ENCODE peak calls at places on chromosomes 3 and 15, in six cellular contexts. T is cardiac muscle cell, A is H1, H is neuronal stem cell, F is SK-N-SH, G is heart left ventricle. X is an unnamed sample.

GRCh38 chr3:177196473-177197040 is 725 bp downstream of the TBL1XR1 start:
- DNase-seq in H (peak; percentile 49), F (peak; percentile 79), G (no peak), A (peak; percentile 55), T (peak; percentile 70), X (no peak)

GRCh38 chr15:34637305-34637704 is 53.9 kb upstream of the GOLGA8B start:
- DNase-seq in A (no peak), G (no peak), T (no peak), H (no peak), F (no peak), X (no peak)

GRCh38 chr15:100715571-100716455 is 113.4 kb downstream of the ASB7 start:
- DNase-seq in A (peak; percentile 29), T (peak; percentile 41), G (no peak), H (no peak), F (no peak), X (no peak)

GRCh38 chr15:85692873-85693272 is 101.9 kb downstream of the KLHL25 start:
- DNase-seq in A (no peak), G (no peak), H (no peak), T (no peak), F (no peak), X (no peak)

GRCh38 chr3:101809178-101810022 is 30.4 kb downstream of the NXPE3 start:
- DNase-seq in A (no peak), G (no peak), T (peak; percentile 67), F (peak; percentile 39), H (peak; percentile 36), X (no peak)

GRCh38 chr3:122265937-122266336 is 59.1 kb upstream of the CSTA start:
- DNase-seq in F (no peak), A (no peak), T (no peak), H (no peak), G (no peak), X (no peak)

GRCh38 chr15:63473999-63474809 is 30.2 kb upstream of the USP3 start:
- DNase-seq in G (no peak), H (no peak), T (peak; percentile 28), A (peak; percentile 62), F (no peak), X (no peak)

GRCh38 chr3:194985031-194985578 is 285.9 kb downstream of the XXYLT1 start:
- DNase-seq in F (no peak), G (peak; percentile 79), T (peak; percentile 66), H (peak; percentile 44), A (peak; percentile 82), X (peak; percentile 37)

GRCh38 chr15:51678081-51678480 is 3.2 kb upstream of the SCG3 start:
- DNase-seq in G (no peak), T (no peak), F (no peak), A (no peak), H (no peak), X (no peak)

GRCh38 chr3:194472290-194472920 is 14.4 kb downstream of the ATP13A3 start:
- DNase-seq in A (no peak), T (peak; percentile 69), H (peak; percentile 39), F (peak; percentile 40), G (no peak), X (no peak)

GRCh38 chr15:90306560-90306959 is 41.1 kb downstream of the NGRN start:
- DNase-seq in G (no peak), F (no peak), T (no peak), A (no peak), H (no peak), X (no peak)

GRCh38 chr15:49421991-49422390 is 1.1 kb upstream of the FGF7 start:
- DNase-seq in A (no peak), F (peak; percentile 23), T (peak; percentile 49), G (peak; percentile 25), H (peak; percentile 40), X (peak; percentile 16)

GRCh38 chr15:25863067-25863967 is at the start of gene ATP10A:
- DNase-seq in H (peak; percentile 24), A (peak; percentile 73), G (peak; percentile 49), F (peak; percentile 56), T (peak; percentile 50), X (no peak)

GRCh38 chr3:171428321-171428787 is 31.9 kb downstream of the TNIK start:
- DNase-seq in T (no peak), G (no peak), A (no peak), H (no peak), F (no peak), X (peak; percentile 33)

GRCh38 chr3:34858067-34858466 is 781.3 kb upstream of the ARPP21 start:
- DNase-seq in H (no peak), A (no peak), F (no peak), G (no peak), T (no peak), X (no peak)

GRCh38 chr3:141648055-141648910 is 89.8 kb upstream of the RNF7 start:
- DNase-seq in A (no peak), H (no peak), F (no peak), T (peak; percentile 61), G (no peak), X (no peak)
- H3K4me1 ChIP-seq in A (no peaks in the 10 kb centered on the region), H (no peaks in the 10 kb centered on the region), F (no peaks in the 10 kb centered on the region), T (peaks cover 13% of the 10 kb centered on the region), G (no peaks in the 10 kb centered on the region), X (peaks cover 3% of the 10 kb centered on the region)

GRCh38 chr3:71672302-71672701 is 52.9 kb downstream of the EIF4E3 start:
- DNase-seq in H (no peak), T (no peak), A (no peak), F (no peak), G (no peak), X (no peak)
- H3K27ac ChIP-seq in H (no peak overlapping the region), T (no peak overlapping the region), A (no peak overlapping the region), F (no peak overlapping the region), G (no peak overlapping the region), X (no peak overlapping the region)

GRCh38 chr3:42130007-42130328 is 38.8 kb downstream of the TRAK1 start:
- DNase-seq in H (no peak), T (no peak), G (no peak), F (no peak), A (no peak), X (no peak)

GRCh38 chr3:42130329-42131070 is 39.3 kb downstream of the TRAK1 start:
- DNase-seq in G (no peak), T (no peak), A (no peak), F (no peak), H (no peak), X (no peak)

GRCh38 chr3:42133500-42134298 is 42.5 kb downstream of the TRAK1 start:
- DNase-seq in H (no peak), F (no peak), A (no peak), T (no peak), G (no peak), X (no peak)

GRCh38 chr3:42139740-42140453 is 48.7 kb downstream of the TRAK1 start:
- DNase-seq in G (no peak), F (no peak), T (no peak), A (no peak), H (no peak), X (no peak)

DNA sequence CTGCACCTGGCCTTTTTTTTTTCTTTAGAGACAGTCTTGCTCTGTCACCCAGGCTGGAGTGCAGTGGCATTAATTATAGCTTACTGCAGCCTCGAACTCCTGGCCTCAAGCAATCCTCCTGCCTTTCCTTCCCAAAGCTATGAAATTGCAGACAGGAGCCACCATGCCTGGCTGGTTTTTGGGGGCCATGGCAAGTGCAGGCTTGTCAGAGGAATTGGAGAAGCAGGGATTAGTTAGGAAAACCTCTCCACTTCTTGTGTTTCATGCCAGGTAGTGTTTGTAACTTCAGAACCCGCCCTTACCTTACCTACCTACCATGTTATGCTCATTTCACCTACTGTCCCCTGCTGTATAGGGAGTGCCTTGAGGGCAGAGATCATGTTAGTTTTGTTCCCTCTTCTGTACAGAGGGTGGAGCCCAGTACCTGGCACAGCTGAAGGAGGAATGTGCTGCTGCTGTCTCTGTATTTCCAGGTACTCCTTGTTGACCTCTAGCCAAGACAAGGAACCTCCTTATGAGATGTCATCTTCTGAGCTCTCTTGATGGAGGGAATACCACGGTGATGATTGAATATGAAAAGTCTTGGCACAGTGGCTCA is 43.8 kb downstream of the TRAK1 start:
- DNase-seq in H (no peak), T (no peak), F (no peak), G (no peak), A (no peak), X (no peak)
- H3K4me1 ChIP-seq in H (no peaks in the 10 kb centered on the region), T (no peaks in the 10 kb centered on the region), F (peaks cover 2% of the 10 kb centered on the region), G (peaks cover 4% of the 10 kb centered on the region), A (peaks cover 5% of the 10 kb centered on the region), X (no peaks in the 10 kb centered on the region)

GRCh38 chr3:65836047-65836446 is 202.7 kb downstream of the MAGI1 start:
- DNase-seq in A (no peak), G (no peak), H (no peak), F (no peak), T (no peak), X (no peak)

GRCh38 chr3:65830948-65831732 is 207.6 kb downstream of the MAGI1 start:
- DNase-seq in F (no peak), A (no peak), G (no peak), T (no peak), H (no peak), X (no peak)

GRCh38 chr3:65831733-65832425 is 206.8 kb downstream of the MAGI1 start:
- DNase-seq in H (no peak), A (no peak), G (no peak), F (peak; percentile 17), T (no peak), X (no peak)

GRCh38 chr3:65837604-65838003 is 201.1 kb downstream of the MAGI1 start:
- DNase-seq in T (no peak), F (no peak), G (no peak), A (no peak), H (no peak), X (no peak)

DNA sequence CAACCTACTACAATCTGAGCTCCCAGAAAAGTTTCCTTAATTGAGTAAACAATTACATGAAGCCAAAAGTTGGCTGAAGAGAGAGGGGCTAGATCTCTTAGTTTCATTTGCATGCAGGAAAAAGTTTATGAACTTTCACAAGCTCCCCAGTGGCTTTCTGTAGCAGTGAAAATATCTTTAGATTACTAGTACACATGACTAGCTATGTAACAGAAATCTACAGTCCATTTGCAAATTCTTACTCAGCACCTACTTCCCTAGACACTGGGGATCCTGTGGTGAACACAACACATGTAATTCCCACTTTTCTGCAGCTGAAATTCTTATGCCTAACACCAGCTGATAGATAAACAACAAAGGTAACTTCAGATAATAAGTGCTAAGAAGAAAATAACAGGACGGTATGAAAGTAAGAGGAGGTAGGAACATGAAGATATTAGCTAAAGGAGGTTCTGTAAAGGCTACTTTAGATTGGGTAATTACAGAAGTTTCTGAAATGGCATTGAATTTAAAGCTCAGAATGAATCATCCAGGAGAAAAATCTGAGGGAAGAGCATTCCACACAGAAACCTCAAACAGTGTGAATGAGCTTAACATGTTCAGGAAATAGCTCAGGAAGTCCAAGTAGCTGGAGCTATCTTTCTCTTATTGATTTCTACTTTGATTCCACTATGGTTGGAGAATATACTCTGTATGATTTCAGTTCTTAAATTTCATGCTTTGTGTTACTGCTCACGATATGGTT is 204.8 kb downstream of the MAGI1 start:
- DNase-seq in T (no peak), G (no peak), H (no peak), F (no peak), A (no peak), X (no peak)
- H3K27ac ChIP-seq in T (no peak overlapping the region), G (no peak overlapping the region), H (no peak overlapping the region), F (peak overlapping the region; percentile 39), A (no peak overlapping the region), X (no peak overlapping the region)

DNA sequence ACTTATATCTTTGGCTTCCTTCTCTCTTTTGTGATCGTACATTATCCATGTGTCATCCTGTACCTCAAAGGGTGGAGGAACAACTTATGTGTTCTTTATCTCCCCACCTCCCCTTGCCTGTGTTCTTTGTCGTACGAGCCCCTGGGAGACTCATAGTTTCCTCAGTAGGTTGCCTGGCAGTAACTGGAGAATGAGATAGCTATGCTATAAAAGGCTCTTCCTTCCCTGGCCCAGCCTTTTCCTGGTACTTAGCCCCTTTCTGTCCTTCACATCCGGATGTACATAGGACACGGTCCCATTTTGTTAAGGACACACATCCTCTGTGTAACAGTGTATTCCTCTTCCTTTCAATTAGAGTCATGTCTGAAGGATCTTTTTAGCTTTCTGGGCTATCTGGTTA is 32.1 kb downstream of the PLCL2 start:
- DNase-seq in H (no peak), A (no peak), F (no peak), G (peak; percentile 38), T (no peak), X (no peak)
- H3K4me1 ChIP-seq in H (peaks cover 13% of the 10 kb centered on the region), A (peaks cover 9% of the 10 kb centered on the region), F (no peaks in the 10 kb centered on the region), G (peaks cover 53% of the 10 kb centered on the region), T (peaks cover 23% of the 10 kb centered on the region), X (no peaks in the 10 kb centered on the region)

X was measured in iPS DF 6.9.